ENCODE peak calls at places on chromosome 18, in five cellular contexts. U, F, X, S and K are unnamed samples.
A peak's percentile ranks its signal among the peaks of the same experiment; 100 is the strongest.

GRCh38 chr18:2905802-2906521 is 59.2 kb downstream of the EMILIN2 start:
- DNase-seq in U (peak; percentile 57), F (no peak), X (peak; percentile 44), S (no peak), K (no peak)

GRCh38 chr18:31741096-31741735 is 19.5 kb downstream of the SLC25A52 start:
- DNase-seq in U (peak; percentile 27), F (peak; percentile 16), X (peak; percentile 41), S (peak; percentile 66), K (peak; percentile 36)

GRCh38 chr18:22523481-22523880 is 105.8 kb upstream of the CTAGE1 start:
- DNase-seq in U (no peak), F (no peak), X (no peak), S (no peak), K (no peak)

GRCh38 chr18:23862071-23862470 is 152.5 kb upstream of the TTC39C start:
- DNase-seq in U (no peak), F (no peak), X (no peak), S (no peak), K (peak; percentile 95)

GRCh38 chr18:68177807-68178702 is 536.9 kb downstream of the TMX3 start:
- DNase-seq in U (no peak), F (no peak), X (peak; percentile 74), S (no peak), K (peak; percentile 99)

GRCh38 chr18:24071029-24071428 is 56.5 kb downstream of the TTC39C start:
- DNase-seq in U (no peak), F (no peak), X (peak; percentile 22), S (no peak), K (no peak)

GRCh38 chr18:42931501-42931900 is 184.0 kb downstream of the RIT2 start:
- DNase-seq in U (no peak), F (no peak), X (no peak), S (no peak), K (peak; percentile 25)

GRCh38 chr18:3625717-3626091 is 175.7 kb downstream of the TGIF1 start:
- DNase-seq in U (no peak), F (no peak), X (no peak), S (no peak), K (peak; percentile 19)

GRCh38 chr18:9436176-9436575 is 39.1 kb upstream of the RALBP1 start:
- DNase-seq in U (no peak), F (no peak), X (no peak), S (no peak), K (no peak)

GRCh38 chr18:46148810-46149209 is 44.6 kb downstream of the HAUS1 start:
- DNase-seq in U (peak; percentile 66), F (no peak), X (peak; percentile 59), S (peak; percentile 72), K (peak; percentile 59)

GRCh38 chr18:34222396-34223163 is 2.1 kb downstream of the NOL4 start:
- DNase-seq in U (no peak), F (no peak), X (no peak), S (no peak), K (no peak)

GRCh38 chr18:7958897-7959146 is 391.7 kb downstream of the PTPRM start:
- DNase-seq in U (no peak), F (no peak), X (no peak), S (no peak), K (no peak)

GRCh38 chr18:28855524-28855923 is 678.6 kb upstream of the CDH2 start:
- DNase-seq in U (peak; percentile 5), F (no peak), X (no peak), S (no peak), K (peak; percentile 48)

GRCh38 chr18:8623549-8624106 is 14.4 kb downstream of the RAB12 start:
- DNase-seq in U (no peak), F (no peak), X (no peak), S (no peak), K (no peak)

GRCh38 chr18:31034541-31034940 is 8.0 kb downstream of the DSC3 start:
- DNase-seq in U (no peak), F (no peak), X (no peak), S (no peak), K (no peak)

GRCh38 chr18:58512648-58513338 is 116.1 kb downstream of the ALPK2 start:
- DNase-seq in U (no peak), F (no peak), X (no peak), S (no peak), K (no peak)

GRCh38 chr18:72866572-72866900 is 1.3 kb downstream of the NETO1 start:
- DNase-seq in U (no peak), F (no peak), X (no peak), S (no peak), K (no peak)

GRCh38 chr18:69838620-69839411 is 108.9 kb downstream of the CD226 start:
- DNase-seq in U (peak; percentile 79), F (peak; percentile 13), X (peak; percentile 18), S (peak; percentile 77), K (no peak)

GRCh38 chr18:74947417-74947816 is 261.5 kb downstream of the PTGR3 start:
- DNase-seq in U (no peak), F (no peak), X (no peak), S (no peak), K (no peak)

GRCh38 chr18:23049698-23050373 is 85.4 kb upstream of the CABLES1 start:
- DNase-seq in U (no peak), F (no peak), X (no peak), S (no peak), K (no peak)

GRCh38 chr18:49177812-49178211 is 227.0 kb upstream of the SMAD7 start:
- DNase-seq in U (no peak), F (no peak), X (peak; percentile 34), S (no peak), K (peak; percentile 86)

GRCh38 chr18:34787931-34788532 is 77.9 kb downstream of the DTNA start:
- DNase-seq in U (peak; percentile 56), F (peak; percentile 11), X (peak; percentile 60), S (peak; percentile 69), K (peak; percentile 69)

GRCh38 chr18:77876319-77876865 is 626.7 kb downstream of the GALR1 start:
- DNase-seq in U (no peak), F (no peak), X (no peak), S (no peak), K (no peak)

GRCh38 chr18:34522627-34523026 is 187.5 kb upstream of the DTNA start:
- DNase-seq in U (no peak), F (no peak), X (no peak), S (no peak), K (no peak)

GRCh38 chr18:50240083-50240563 is 26.2 kb downstream of the CFAP53 start:
- DNase-seq in U (peak; percentile 32), F (no peak), X (no peak), S (no peak), K (no peak)

GRCh38 chr18:24380163-24380747 is 17.4 kb downstream of the OSBPL1A start:
- DNase-seq in U (no peak), F (no peak), X (no peak), S (no peak), K (no peak)

GRCh38 chr18:63016270-63016669 is 300.9 kb downstream of the PHLPP1 start:
- DNase-seq in U (peak; percentile 41), F (peak; percentile 21), X (peak; percentile 36), S (peak; percentile 51), K (peak; percentile 59)
- TF ChIP-seq BHLHE40 in U (no peak), F (no peak), X (no peak), S (no peak), K (no peak)

DNA sequence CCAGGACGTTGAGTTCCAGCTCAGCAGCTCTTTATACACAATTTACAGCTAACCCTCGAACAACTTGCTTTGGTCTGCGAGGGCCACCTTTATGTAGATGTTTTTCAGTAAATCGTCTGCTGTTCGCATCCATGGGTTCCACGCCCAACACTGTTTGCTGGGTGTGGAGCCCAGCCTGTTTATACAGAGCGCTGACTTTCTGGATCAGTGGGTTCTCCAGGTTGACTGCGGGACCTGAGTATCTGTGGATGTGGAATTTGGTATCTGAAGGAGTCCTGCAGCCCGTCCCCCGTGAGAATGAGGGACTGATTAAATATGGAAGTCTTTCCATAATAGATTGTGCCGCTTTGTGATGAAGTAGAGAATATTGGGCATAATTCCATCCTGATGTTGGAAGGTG is 2.9 kb downstream of the CTDP1 start:
- DNase-seq in U (no peak), F (no peak), X (no peak), S (no peak), K (no peak)
- H3K4me1 ChIP-seq in U (peaks cover 12% of the 10 kb centered on the region), F (peaks cover 31% of the 10 kb centered on the region), X (peaks cover 35% of the 10 kb centered on the region), S (peaks cover 12% of the 10 kb centered on the region), K (peaks cover 9% of the 10 kb centered on the region)

GRCh38 chr18:47247036-47247832 is 4.2 kb downstream of the SKOR2 start:
- DNase-seq in U (no peak), F (no peak), X (no peak), S (no peak), K (no peak)

GRCh38 chr18:47246027-47246971 is 5.2 kb downstream of the SKOR2 start:
- DNase-seq in U (no peak), F (no peak), X (no peak), S (no peak), K (no peak)

GRCh38 chr18:47248610-47249343 is 2.7 kb downstream of the SKOR2 start:
- DNase-seq in U (no peak), F (no peak), X (no peak), S (no peak), K (no peak)

GRCh38 chr18:47249602-47250001 is 1.9 kb downstream of the SKOR2 start:
- DNase-seq in U (no peak), F (no peak), X (no peak), S (no peak), K (no peak)

DNA sequence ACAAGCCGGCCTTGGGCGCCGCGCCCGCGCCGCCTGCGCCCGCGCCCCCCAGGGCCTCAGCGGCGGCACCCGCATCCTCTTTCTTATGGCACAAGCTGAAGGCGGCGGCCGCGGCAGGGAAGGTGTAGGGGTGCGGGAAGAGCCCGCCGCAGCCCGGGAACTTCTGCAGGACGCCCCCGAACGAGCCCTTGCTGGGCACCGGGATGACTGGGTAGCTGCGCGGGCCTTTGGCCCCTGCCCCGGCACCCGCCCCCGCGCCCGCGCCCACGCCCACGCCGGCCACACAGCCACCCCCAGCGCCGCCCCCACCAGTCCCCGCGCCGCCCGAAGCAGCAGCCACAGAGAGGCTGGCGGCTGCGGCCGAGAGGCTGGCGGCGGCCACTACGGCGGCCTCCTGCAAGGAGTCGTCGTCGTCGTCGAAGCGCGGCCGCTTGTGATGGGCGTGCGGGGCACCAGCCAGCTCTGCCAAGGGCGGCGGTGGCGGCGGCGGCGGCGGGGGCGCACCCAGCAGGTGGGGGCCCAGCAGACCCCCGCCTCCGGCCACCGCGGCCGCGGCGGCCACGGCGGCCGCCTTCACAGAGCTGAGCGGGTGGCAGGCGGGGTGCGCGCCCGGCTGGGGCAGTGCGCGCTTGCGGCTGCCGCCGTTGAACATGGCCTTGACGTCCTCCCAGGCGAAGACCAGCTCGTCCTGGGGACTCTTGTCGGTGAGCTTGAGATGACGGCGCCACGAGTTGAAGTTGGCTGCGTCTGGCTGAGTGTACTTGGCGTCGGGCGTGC is 3.4 kb downstream of the SKOR2 start:
- DNase-seq in U (no peak), F (no peak), X (no peak), S (no peak), K (no peak)
- TF ChIP-seq BHLHE40 in U (no peak), F (no peak), X (no peak), S (no peak), K (no peak)

DNA sequence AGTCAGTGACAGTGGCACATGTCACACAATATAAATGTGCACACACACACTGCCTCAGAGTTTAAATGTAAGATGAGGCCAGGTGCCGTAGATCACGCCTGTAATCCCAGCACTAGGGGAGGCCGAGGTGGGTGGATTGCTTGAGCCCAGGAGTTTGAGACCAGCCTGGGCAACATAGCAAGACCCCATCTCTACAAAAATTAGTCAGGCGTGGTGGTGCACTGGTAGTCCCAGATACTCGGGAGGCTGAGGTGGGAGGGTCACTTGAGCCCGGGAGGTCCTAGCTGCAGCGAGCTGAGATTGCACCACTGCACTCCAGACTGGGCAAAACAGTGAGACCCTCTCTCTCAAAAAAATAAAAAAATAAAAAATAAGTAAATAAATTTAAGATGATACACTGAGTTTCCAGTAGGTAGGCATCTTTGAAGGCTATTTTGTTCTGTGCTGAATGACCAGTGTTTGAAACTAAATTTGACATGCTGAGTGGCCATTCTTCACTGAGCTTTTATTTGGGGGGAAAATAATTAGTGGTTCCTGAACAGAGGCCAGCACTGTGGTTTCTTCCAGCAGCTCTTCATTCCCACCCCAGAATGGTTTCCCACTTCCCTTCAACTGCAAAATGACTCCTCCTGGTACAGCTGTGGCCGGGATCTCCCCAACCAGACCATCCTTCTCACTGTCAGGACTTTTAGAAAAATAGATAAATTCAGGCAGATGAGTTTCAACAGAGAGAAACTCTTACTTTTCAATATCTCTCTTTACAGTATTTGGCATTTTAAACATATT is 44.9 kb downstream of the PSMG2 start:
- DNase-seq in U (no peak), F (no peak), X (no peak), S (no peak), K (peak; percentile 10)
- H3K4me1 ChIP-seq in U (peaks cover 14% of the 10 kb centered on the region), F (peaks cover 10% of the 10 kb centered on the region), X (peaks cover 26% of the 10 kb centered on the region), S (no peaks in the 10 kb centered on the region), K (peaks cover 7% of the 10 kb centered on the region)